ENCODE peak calls at places on chromosomes 1 and 21, in seven cellular contexts. One of them, this sample, is unnamed.

GRCh38 chr1:28232558-28233263 is at the start of gene DNAJC8:
- DNase-seq in ascending aorta: peak
- DNase-seq in fibroblast of the aortic adventitia: peak
- DNase-seq in HepG2: peak
- DNase-seq in stomach: peak
- DNase-seq in GM23338: peak
- DNase-seq in heart right ventricle: peak
- DNase-seq in this sample: peak

GRCh38 chr1:201126832-201127754 is at the start of gene ASCL5:
- DNase-seq in ascending aorta: no peak
- DNase-seq in fibroblast of the aortic adventitia: peak
- DNase-seq in HepG2: peak
- DNase-seq in stomach: peak
- DNase-seq in GM23338: peak
- DNase-seq in heart right ventricle: no peak
- DNase-seq in this sample: peak

GRCh38 chr1:158494737-158495136 is 22.7 kb downstream of the OR10R2 start:
- DNase-seq in ascending aorta: no peak
- DNase-seq in fibroblast of the aortic adventitia: no peak
- DNase-seq in HepG2: no peak
- DNase-seq in stomach: no peak
- DNase-seq in GM23338: no peak
- DNase-seq in heart right ventricle: no peak
- DNase-seq in this sample: no peak

GRCh38 chr21:45982256-45982757 is 737 bp downstream of the COL6A1 start:
- DNase-seq in ascending aorta: peak
- DNase-seq in fibroblast of the aortic adventitia: no peak
- DNase-seq in HepG2: no peak
- DNase-seq in stomach: no peak
- DNase-seq in GM23338: no peak
- DNase-seq in heart right ventricle: peak
- DNase-seq in this sample: peak

GRCh38 chr1:5709976-5710375 is 282.2 kb downstream of the NPHP4 start:
- DNase-seq in ascending aorta: no peak
- DNase-seq in fibroblast of the aortic adventitia: no peak
- DNase-seq in HepG2: no peak
- DNase-seq in stomach: no peak
- DNase-seq in GM23338: no peak
- DNase-seq in heart right ventricle: no peak
- DNase-seq in this sample: no peak

GRCh38 chr1:207836616-207837352 is 74.1 kb downstream of the CD34 start:
- DNase-seq in ascending aorta: peak
- DNase-seq in fibroblast of the aortic adventitia: no peak
- DNase-seq in HepG2: no peak
- DNase-seq in stomach: no peak
- DNase-seq in GM23338: no peak
- DNase-seq in heart right ventricle: no peak
- DNase-seq in this sample: no peak

GRCh38 chr1:160416369-160416768 is 16.0 kb downstream of the VANGL2 start:
- DNase-seq in ascending aorta: no peak
- DNase-seq in fibroblast of the aortic adventitia: peak
- DNase-seq in HepG2: peak
- DNase-seq in stomach: no peak
- DNase-seq in GM23338: peak
- DNase-seq in heart right ventricle: no peak
- DNase-seq in this sample: peak

GRCh38 chr1:240562111-240562590 is 49.8 kb downstream of the GREM2 start:
- DNase-seq in ascending aorta: no peak
- DNase-seq in fibroblast of the aortic adventitia: peak
- DNase-seq in HepG2: no peak
- DNase-seq in stomach: no peak
- DNase-seq in GM23338: peak
- DNase-seq in heart right ventricle: no peak
- DNase-seq in this sample: no peak

GRCh38 chr1:199357591-199357990 is 669.9 kb upstream of the NR5A2 start:
- DNase-seq in ascending aorta: no peak
- DNase-seq in fibroblast of the aortic adventitia: peak
- DNase-seq in HepG2: no peak
- DNase-seq in stomach: no peak
- DNase-seq in GM23338: no peak
- DNase-seq in heart right ventricle: no peak
- DNase-seq in this sample: no peak

GRCh38 chr1:107877092-107877491 is 87.9 kb downstream of the VAV3 start:
- DNase-seq in ascending aorta: no peak
- DNase-seq in fibroblast of the aortic adventitia: peak
- DNase-seq in HepG2: no peak
- DNase-seq in stomach: no peak
- DNase-seq in GM23338: no peak
- DNase-seq in heart right ventricle: no peak
- DNase-seq in this sample: no peak

GRCh38 chr21:32336711-32337110 is 38.1 kb downstream of the MRAP start:
- DNase-seq in ascending aorta: no peak
- DNase-seq in fibroblast of the aortic adventitia: no peak
- DNase-seq in HepG2: no peak
- DNase-seq in stomach: no peak
- DNase-seq in GM23338: no peak
- DNase-seq in heart right ventricle: no peak
- DNase-seq in this sample: no peak

GRCh38 chr1:89695847-89696246 is 62.9 kb downstream of the LRRC8C start:
- DNase-seq in ascending aorta: no peak
- DNase-seq in fibroblast of the aortic adventitia: no peak
- DNase-seq in HepG2: no peak
- DNase-seq in stomach: no peak
- DNase-seq in GM23338: no peak
- DNase-seq in heart right ventricle: no peak
- DNase-seq in this sample: no peak

GRCh38 chr1:111372336-111372965 is 55.1 kb downstream of the OVGP1 start:
- DNase-seq in ascending aorta: no peak
- DNase-seq in fibroblast of the aortic adventitia: no peak
- DNase-seq in HepG2: no peak
- DNase-seq in stomach: no peak
- DNase-seq in GM23338: no peak
- DNase-seq in heart right ventricle: no peak
- DNase-seq in this sample: no peak

GRCh38 chr1:52751589-52752306 is 25.5 kb downstream of the ZYG11B start:
- DNase-seq in ascending aorta: no peak
- DNase-seq in fibroblast of the aortic adventitia: peak
- DNase-seq in HepG2: no peak
- DNase-seq in stomach: peak
- DNase-seq in GM23338: no peak
- DNase-seq in heart right ventricle: no peak
- DNase-seq in this sample: no peak

GRCh38 chr1:11858968-11859871 is 475 bp upstream of the NPPB start:
- DNase-seq in ascending aorta: no peak
- DNase-seq in fibroblast of the aortic adventitia: peak
- DNase-seq in HepG2: peak
- DNase-seq in stomach: peak
- DNase-seq in GM23338: peak
- DNase-seq in heart right ventricle: peak
- DNase-seq in this sample: peak

GRCh38 chr1:99725996-99726395 is 40.4 kb downstream of the FRRS1 start:
- DNase-seq in ascending aorta: no peak
- DNase-seq in fibroblast of the aortic adventitia: no peak
- DNase-seq in HepG2: no peak
- DNase-seq in stomach: no peak
- DNase-seq in GM23338: no peak
- DNase-seq in heart right ventricle: no peak
- DNase-seq in this sample: no peak

GRCh38 chr1:43992232-43992995 is 1.0 kb downstream of the CCDC24 start:
- DNase-seq in ascending aorta: no peak
- DNase-seq in fibroblast of the aortic adventitia: no peak
- DNase-seq in HepG2: no peak
- DNase-seq in stomach: no peak
- DNase-seq in GM23338: no peak
- DNase-seq in heart right ventricle: no peak
- DNase-seq in this sample: no peak

GRCh38 chr1:113253979-113254378 is 136.3 kb upstream of the MAGI3 start:
- DNase-seq in ascending aorta: no peak
- DNase-seq in fibroblast of the aortic adventitia: no peak
- DNase-seq in HepG2: no peak
- DNase-seq in stomach: no peak
- DNase-seq in GM23338: no peak
- DNase-seq in heart right ventricle: no peak
- DNase-seq in this sample: no peak
- H3K4me3 ChIP-seq in ascending aorta: no peak
- H3K4me3 ChIP-seq in fibroblast of the aortic adventitia: no peak
- H3K4me3 ChIP-seq in HepG2: no peak
- H3K4me3 ChIP-seq in stomach: no peak
- H3K4me3 ChIP-seq in GM23338: no peak
- H3K4me3 ChIP-seq in heart right ventricle: no peak
- H3K4me3 ChIP-seq in this sample: no peak

DNA sequence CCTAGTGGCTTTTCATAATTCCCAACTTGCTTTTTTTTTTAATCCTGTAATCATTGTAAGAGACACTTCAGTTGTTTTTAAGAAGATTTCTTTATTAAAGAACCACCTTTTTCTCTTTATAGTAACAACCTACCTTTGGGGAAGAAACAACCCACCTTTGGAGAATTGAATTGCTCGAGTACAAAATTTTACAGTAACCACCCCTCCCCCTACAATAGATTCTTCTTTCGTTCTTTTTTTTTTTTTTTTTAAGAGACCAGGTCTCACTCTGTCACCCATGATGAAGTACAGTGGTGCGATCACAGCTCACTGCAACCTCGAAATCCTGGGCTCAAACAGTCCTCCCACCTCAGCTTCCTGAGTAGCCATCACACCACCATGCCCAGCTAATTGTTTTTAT is 2.1 kb upstream of the LRRC40 start:
- DNase-seq in ascending aorta: no peak
- DNase-seq in fibroblast of the aortic adventitia: no peak
- DNase-seq in HepG2: no peak
- DNase-seq in stomach: no peak
- DNase-seq in GM23338: no peak
- DNase-seq in heart right ventricle: no peak
- DNase-seq in this sample: no peak
- H3K4me3 ChIP-seq in ascending aorta: no peak
- H3K4me3 ChIP-seq in fibroblast of the aortic adventitia: peak
- H3K4me3 ChIP-seq in HepG2: no peak
- H3K4me3 ChIP-seq in stomach: peak
- H3K4me3 ChIP-seq in GM23338: no peak
- H3K4me3 ChIP-seq in heart right ventricle: peak
- H3K4me3 ChIP-seq in this sample: no peak

DNA sequence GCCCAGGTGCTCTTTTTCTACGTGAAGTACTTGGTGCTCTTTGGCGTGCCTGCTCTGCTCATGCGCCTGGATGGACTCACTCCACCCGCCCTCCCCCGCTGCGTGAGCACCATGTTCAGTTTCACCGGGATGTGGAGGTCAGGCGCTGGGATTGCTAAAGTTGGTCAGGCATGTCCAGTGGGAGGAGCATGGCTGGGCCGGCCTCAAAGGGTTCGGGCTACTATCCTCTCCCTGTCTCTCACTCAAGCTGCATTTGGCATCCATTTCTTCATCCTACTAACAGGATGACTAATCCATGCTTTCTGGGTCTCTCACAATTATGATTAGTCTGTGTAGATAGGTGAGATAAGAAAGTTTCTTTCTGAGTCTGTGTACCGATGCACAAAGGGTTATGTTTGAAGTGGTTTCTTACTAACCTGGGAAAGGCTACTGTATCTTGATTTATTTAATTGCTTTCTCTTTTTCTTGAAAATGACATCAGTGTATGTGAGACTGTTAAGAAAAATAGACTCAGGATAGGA is 135.9 kb downstream of the HHAT start:
- DNase-seq in ascending aorta: no peak
- DNase-seq in fibroblast of the aortic adventitia: no peak
- DNase-seq in HepG2: no peak
- DNase-seq in stomach: peak
- DNase-seq in GM23338: no peak
- DNase-seq in heart right ventricle: no peak
- DNase-seq in this sample: no peak
- H3K4me3 ChIP-seq in ascending aorta: no peak
- H3K4me3 ChIP-seq in fibroblast of the aortic adventitia: no peak
- H3K4me3 ChIP-seq in HepG2: no peak
- H3K4me3 ChIP-seq in stomach: no peak
- H3K4me3 ChIP-seq in GM23338: no peak
- H3K4me3 ChIP-seq in heart right ventricle: no peak
- H3K4me3 ChIP-seq in this sample: no peak

GRCh38 chr1:21174230-21174629 is 2.5 kb downstream of the EIF4G3 start:
- DNase-seq in ascending aorta: no peak
- DNase-seq in fibroblast of the aortic adventitia: no peak
- DNase-seq in HepG2: no peak
- DNase-seq in stomach: no peak
- DNase-seq in GM23338: no peak
- DNase-seq in heart right ventricle: no peak
- DNase-seq in this sample: no peak
- H3K4me3 ChIP-seq in ascending aorta: peak
- H3K4me3 ChIP-seq in fibroblast of the aortic adventitia: peak
- H3K4me3 ChIP-seq in HepG2: peak
- H3K4me3 ChIP-seq in stomach: peak
- H3K4me3 ChIP-seq in GM23338: peak
- H3K4me3 ChIP-seq in heart right ventricle: peak
- H3K4me3 ChIP-seq in this sample: no peak

GRCh38 chr1:173418107-173418985 is 58.8 kb upstream of the PRDX6 start:
- DNase-seq in ascending aorta: no peak
- DNase-seq in fibroblast of the aortic adventitia: peak
- DNase-seq in HepG2: no peak
- DNase-seq in stomach: no peak
- DNase-seq in GM23338: no peak
- DNase-seq in heart right ventricle: no peak
- DNase-seq in this sample: no peak
- H3K4me3 ChIP-seq in ascending aorta: no peak
- H3K4me3 ChIP-seq in fibroblast of the aortic adventitia: no peak
- H3K4me3 ChIP-seq in HepG2: no peak
- H3K4me3 ChIP-seq in stomach: no peak
- H3K4me3 ChIP-seq in GM23338: no peak
- H3K4me3 ChIP-seq in heart right ventricle: no peak
- H3K4me3 ChIP-seq in this sample: no peak

DNA sequence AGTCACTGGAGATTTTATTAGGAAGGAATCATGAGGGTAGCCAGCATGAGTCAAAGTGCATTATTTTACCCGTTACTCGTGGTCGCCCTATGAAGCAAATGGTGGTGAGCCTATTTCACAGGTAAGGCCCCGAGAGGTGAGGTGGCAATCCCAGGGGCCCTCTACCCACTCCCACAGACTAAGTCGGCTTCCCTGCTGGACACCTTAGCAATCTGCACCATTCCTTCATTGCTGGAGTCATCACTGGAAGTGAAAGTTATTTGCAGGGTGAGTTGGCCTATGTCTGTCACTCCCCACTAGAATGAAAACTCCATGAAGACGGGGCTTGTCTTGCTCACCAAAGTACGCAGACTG is 52.7 kb downstream of the TOMM20 start:
- DNase-seq in ascending aorta: no peak
- DNase-seq in fibroblast of the aortic adventitia: no peak
- DNase-seq in HepG2: no peak
- DNase-seq in stomach: no peak
- DNase-seq in GM23338: no peak
- DNase-seq in heart right ventricle: no peak
- DNase-seq in this sample: no peak
- H3K4me3 ChIP-seq in ascending aorta: no peak
- H3K4me3 ChIP-seq in fibroblast of the aortic adventitia: no peak
- H3K4me3 ChIP-seq in HepG2: no peak
- H3K4me3 ChIP-seq in stomach: no peak
- H3K4me3 ChIP-seq in GM23338: no peak
- H3K4me3 ChIP-seq in heart right ventricle: no peak
- H3K4me3 ChIP-seq in this sample: no peak

DNA sequence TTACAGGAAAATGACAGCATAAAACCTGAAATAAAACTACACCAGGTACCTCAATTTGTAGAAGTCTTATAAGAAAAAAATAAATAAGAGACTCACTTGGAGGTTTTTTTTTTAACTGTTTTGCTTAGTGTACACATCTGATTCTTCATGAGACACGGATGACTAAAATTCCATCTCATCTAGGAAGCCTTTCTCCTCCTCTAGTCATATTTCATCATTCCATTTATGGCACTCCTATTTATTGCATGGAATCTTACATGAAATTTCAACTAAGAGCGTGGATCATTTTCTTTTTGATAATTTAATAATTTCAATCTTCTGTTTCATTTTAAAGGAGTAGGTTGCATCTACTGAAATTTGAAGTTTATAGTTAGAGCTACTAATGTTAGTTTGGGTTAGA is 1.6 kb upstream of the PTGS2 start:
- DNase-seq in ascending aorta: no peak
- DNase-seq in fibroblast of the aortic adventitia: peak
- DNase-seq in HepG2: no peak
- DNase-seq in stomach: no peak
- DNase-seq in GM23338: no peak
- DNase-seq in heart right ventricle: no peak
- DNase-seq in this sample: no peak
- H3K4me3 ChIP-seq in ascending aorta: no peak
- H3K4me3 ChIP-seq in fibroblast of the aortic adventitia: peak
- H3K4me3 ChIP-seq in HepG2: no peak
- H3K4me3 ChIP-seq in stomach: peak
- H3K4me3 ChIP-seq in GM23338: no peak
- H3K4me3 ChIP-seq in heart right ventricle: no peak
- H3K4me3 ChIP-seq in this sample: no peak